ENCODE peak calls at places on chromosomes 3 and 15, in nine cellular contexts. F, T, Q, L, W, N, E, X and A are unnamed samples.

GRCh38 chr15:77907824-77908751 is 169.4 kb downstream of the TBC1D2B start:
- DNase-seq in F (peak; percentile 63), E (peak; percentile 34), Q (no peak), N (no peak), W (peak; percentile 78), L (no peak), T (peak; percentile 2), X (peak; percentile 76), A (no peak)

GRCh38 chr3:134874737-134875413 is 79.8 kb downstream of the EPHB1 start:
- DNase-seq in X (no peak), T (no peak), N (no peak), E (no peak), L (no peak), F (no peak), W (no peak), Q (no peak), A (no peak)

GRCh38 chr3:43489918-43490317 is 131.9 kb downstream of the ANO10 start:
- DNase-seq in W (no peak), N (no peak), F (no peak), Q (no peak), L (no peak), E (no peak), T (no peak), X (no peak), A (no peak)

GRCh38 chr3:79032686-79033318 is 735.0 kb downstream of the ROBO1 start:
- DNase-seq in Q (no peak), N (no peak), X (peak; percentile 74), F (no peak), T (no peak), W (peak; percentile 78), E (no peak), L (no peak), A (no peak)

GRCh38 chr15:68440136-68440535 is 8.2 kb upstream of the ITGA11 start:
- DNase-seq in Q (no peak), W (no peak), L (no peak), F (no peak), E (no peak), T (no peak), N (no peak), X (no peak), A (no peak)

GRCh38 chr3:71425491-71426071 is 157.9 kb downstream of the FOXP1 start:
- DNase-seq in Q (no peak), T (no peak), X (no peak), N (no peak), E (peak; percentile 41), F (no peak), L (no peak), W (no peak), A (no peak)

GRCh38 chr3:191051037-191051436 is 148.0 kb upstream of the OSTN start:
- DNase-seq in L (no peak), E (no peak), T (no peak), W (peak; percentile 70), N (peak; percentile 10), F (no peak), X (peak; percentile 50), Q (no peak), A (no peak)

GRCh38 chr3:48367201-48367600 is 4.8 kb upstream of the FBXW12 start:
- DNase-seq in N (no peak), E (no peak), T (no peak), F (no peak), L (no peak), Q (no peak), X (peak; percentile 40), W (peak; percentile 5), A (no peak)

GRCh38 chr15:84079885-84080777 is 155.4 kb upstream of the GOLGA6L4 start:
- DNase-seq in L (no peak), X (peak; percentile 70), E (peak; percentile 16), F (peak; percentile 52), T (peak; percentile 5), Q (peak; percentile 52), N (peak; percentile 34), W (no peak), A (peak; percentile 37)

GRCh38 chr3:175526191-175526590 is 667.1 kb downstream of the NAALADL2 start:
- DNase-seq in W (no peak), F (no peak), Q (no peak), L (no peak), X (no peak), N (no peak), E (no peak), T (no peak), A (no peak)

GRCh38 chr3:127800508-127800907 is 21.8 kb downstream of the MGLL start:
- DNase-seq in N (no peak), E (no peak), W (no peak), L (no peak), F (no peak), Q (no peak), X (no peak), T (no peak), A (no peak)

GRCh38 chr15:88257311-88257901 is 867 bp upstream of the NTRK3 start:
- DNase-seq in F (no peak), L (no peak), T (no peak), X (peak; percentile 34), Q (no peak), E (no peak), W (no peak), N (no peak), A (no peak)

GRCh38 chr15:28911295-28911979 is 25.7 kb downstream of the APBA2 start:
- DNase-seq in N (no peak), F (no peak), L (no peak), E (no peak), Q (no peak), W (peak; percentile 95), X (no peak), T (no peak), A (no peak)

GRCh38 chr15:95857124-95857757 is 473.3 kb upstream of the NR2F2 start:
- DNase-seq in X (no peak), L (no peak), Q (no peak), W (no peak), F (no peak), N (no peak), T (no peak), E (no peak), A (no peak)

GRCh38 chr15:92618121-92618520 is 37.5 kb downstream of the FAM174B start:
- DNase-seq in E (no peak), Q (no peak), T (no peak), L (no peak), N (no peak), F (no peak), X (no peak), W (no peak), A (no peak)

GRCh38 chr3:13702226-13702820 is 153.4 kb downstream of the FBLN2 start:
- DNase-seq in L (no peak), E (no peak), N (no peak), W (no peak), F (no peak), Q (no peak), X (no peak), T (no peak), A (no peak)

GRCh38 chr15:92091155-92091734 is 237.7 kb downstream of the SLCO3A1 start:
- DNase-seq in L (no peak), E (no peak), W (peak; percentile 4), Q (no peak), F (no peak), T (no peak), N (no peak), X (peak; percentile 81), A (no peak)